ENCODE peak calls at places on chromosomes 4 and X, in four cellular contexts. One of them, this sample, is unnamed.

GRCh38 chr4:8497762-8498161 is 57.2 kb downstream of the TRMT44 start:
- DNase-seq in GM23248: no peak
- DNase-seq in MCF 10A: no peak
- DNase-seq in NCI-H1092 treated with DMSO at 0.1 percent for 48 hours: no peak
- DNase-seq in this sample: no peak

GRCh38 chr4:141130947-141131545 is 2.2 kb downstream of the RNF150 start:
- DNase-seq in MCF 10A: no peak
- DNase-seq in NCI-H1092 treated with DMSO at 0.1 percent for 48 hours: no peak
- DNase-seq in GM23248: peak
- DNase-seq in this sample: no peak

GRCh38 chrX:28552882-28553829 is 34.1 kb upstream of the IL1RAPL1 start:
- DNase-seq in NCI-H1092 treated with DMSO at 0.1 percent for 48 hours: no peak
- DNase-seq in MCF 10A: no peak
- DNase-seq in GM23248: no peak
- DNase-seq in this sample: no peak

GRCh38 chrX:65528705-65529340 is 5.8 kb downstream of the LAS1L start:
- DNase-seq in MCF 10A: peak
- DNase-seq in GM23248: peak
- DNase-seq in NCI-H1092 treated with DMSO at 0.1 percent for 48 hours: peak
- DNase-seq in this sample: peak

GRCh38 chrX:125327891-125328290 is 8.2 kb downstream of the TEX13C start:
- DNase-seq in NCI-H1092 treated with DMSO at 0.1 percent for 48 hours: no peak
- DNase-seq in GM23248: no peak
- DNase-seq in MCF 10A: no peak
- DNase-seq in this sample: no peak

GRCh38 chr4:86338989-86339388 is 20.9 kb downstream of the MAPK10 start:
- DNase-seq in GM23248: peak
- DNase-seq in MCF 10A: peak
- DNase-seq in NCI-H1092 treated with DMSO at 0.1 percent for 48 hours: no peak
- DNase-seq in this sample: no peak

GRCh38 chr4:83389756-83390505 is 55.3 kb upstream of the HPSE start:
- DNase-seq in MCF 10A: no peak
- DNase-seq in GM23248: no peak
- DNase-seq in NCI-H1092 treated with DMSO at 0.1 percent for 48 hours: no peak
- DNase-seq in this sample: no peak

GRCh38 chr4:673349-674091 is 556 bp downstream of the ATP5ME start:
- DNase-seq in MCF 10A: no peak
- DNase-seq in GM23248: peak
- DNase-seq in NCI-H1092 treated with DMSO at 0.1 percent for 48 hours: no peak
- DNase-seq in this sample: no peak

GRCh38 chrX:74784629-74785028 is 140.6 kb downstream of the NEXMIF start:
- DNase-seq in NCI-H1092 treated with DMSO at 0.1 percent for 48 hours: no peak
- DNase-seq in MCF 10A: no peak
- DNase-seq in GM23248: no peak
- DNase-seq in this sample: no peak

GRCh38 chr4:109315818-109316217 is 13.4 kb upstream of the COL25A1 start:
- DNase-seq in MCF 10A: no peak
- DNase-seq in NCI-H1092 treated with DMSO at 0.1 percent for 48 hours: no peak
- DNase-seq in GM23248: peak
- DNase-seq in this sample: no peak

This sample was measured in CD8-positive, alpha-beta memory T cell.